ENCODE peak calls at places on chromosomes 6 and 20, in six cellular contexts. W, M, E, X, H and O are unnamed samples.

GRCh38 chr6:130183271-130184222 is 39.2 kb downstream of the SAMD3 start:
- DNase-seq in W (no peak), M (no peak), E (no peak), X (no peak), H (no peak), O (no peak)

GRCh38 chr6:44662461-44663121 is 275.1 kb downstream of the CDC5L start:
- DNase-seq in W (no peak), M (peak; percentile 85), E (peak; percentile 85), X (peak; percentile 85), H (peak; percentile 95), O (no peak)

GRCh38 chr6:127180421-127180820 is 62.0 kb downstream of the RSPO3 start:
- DNase-seq in W (no peak), M (no peak), E (no peak), X (no peak), H (no peak), O (no peak)

GRCh38 chr6:12418946-12419345 is 128.8 kb downstream of the EDN1 start:
- DNase-seq in W (no peak), M (no peak), E (no peak), X (no peak), H (no peak), O (no peak)

GRCh38 chr6:39725632-39725997 is 407 bp upstream of the KIF6 start:
- DNase-seq in W (no peak), M (no peak), E (no peak), X (no peak), H (no peak), O (no peak)

GRCh38 chr6:138250513-138251247 is 32.4 kb upstream of the PBOV1 start:
- DNase-seq in W (peak; percentile 5), M (no peak), E (no peak), X (no peak), H (no peak), O (peak; percentile 96)

GRCh38 chr6:169251822-169252804 is 1.5 kb downstream of the THBS2 start:
- DNase-seq in W (no peak), M (peak; percentile 57), E (no peak), X (no peak), H (peak; percentile 42), O (no peak)

GRCh38 chr6:129753422-129753821 is 43.4 kb upstream of the ARHGAP18 start:
- DNase-seq in W (peak; percentile 70), M (no peak), E (no peak), X (no peak), H (no peak), O (peak; percentile 24)

GRCh38 chr6:13406781-13407180 is 78.4 kb upstream of the TBC1D7 start:
- DNase-seq in W (no peak), M (no peak), E (no peak), X (no peak), H (peak; percentile 36), O (no peak)

GRCh38 chr6:38997128-38997761 is 51.3 kb upstream of the GLP1R start:
- DNase-seq in W (peak; percentile 12), M (peak; percentile 70), E (peak; percentile 23), X (peak; percentile 39), H (peak; percentile 81), O (peak; percentile 11)

GRCh38 chr6:168088161-168089106 is 9.4 kb upstream of the FRMD1 start:
- DNase-seq in W (peak; percentile 74), M (peak; percentile 66), E (no peak), X (peak; percentile 62), H (peak; percentile 91), O (peak; percentile 88)

GRCh38 chr6:167799033-167799933 is 27.4 kb upstream of the AFDN start:
- DNase-seq in W (no peak), M (no peak), E (no peak), X (no peak), H (peak; percentile 34), O (peak; percentile 32)

DNA sequence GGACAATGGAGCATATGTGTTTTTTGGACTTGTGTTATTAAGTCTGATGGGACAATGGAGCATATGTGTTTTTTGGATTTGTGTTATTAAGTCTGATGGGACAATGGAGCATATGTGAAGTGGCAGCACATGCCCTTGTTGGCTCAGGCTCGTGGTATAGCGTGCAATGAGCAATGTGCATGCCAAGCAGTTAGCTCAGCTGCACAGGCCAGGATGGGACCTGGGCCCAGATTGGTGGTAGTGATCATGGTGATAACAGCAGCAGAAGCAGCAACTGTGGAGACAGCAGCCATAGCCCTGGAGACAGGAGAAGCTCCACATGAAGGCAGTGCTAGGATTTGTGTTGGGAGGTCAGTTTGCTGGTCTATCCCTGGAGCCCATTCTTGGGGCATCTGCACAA is 61.1 kb downstream of the IL20RA start:
- DNase-seq in W (no peak), M (no peak), E (no peak), X (no peak), H (no peak), O (no peak)
- H3K18ac ChIP-seq in W (no peak overlapping the region), M (no peak overlapping the region), E (no peak overlapping the region), X (no peak overlapping the region), H (no peak overlapping the region), O (no peak overlapping the region)

GRCh38 chr6:53851561-53851960 is 56.8 kb downstream of the LRRC1 start:
- DNase-seq in W (peak; percentile 33), M (no peak), E (no peak), X (no peak), H (no peak), O (peak; percentile 33)
- H3K9ac ChIP-seq in W (no peak overlapping the region), M (no peak overlapping the region), E (no peak overlapping the region), X (no peak overlapping the region), H (no peak overlapping the region), O (no peak overlapping the region)

DNA sequence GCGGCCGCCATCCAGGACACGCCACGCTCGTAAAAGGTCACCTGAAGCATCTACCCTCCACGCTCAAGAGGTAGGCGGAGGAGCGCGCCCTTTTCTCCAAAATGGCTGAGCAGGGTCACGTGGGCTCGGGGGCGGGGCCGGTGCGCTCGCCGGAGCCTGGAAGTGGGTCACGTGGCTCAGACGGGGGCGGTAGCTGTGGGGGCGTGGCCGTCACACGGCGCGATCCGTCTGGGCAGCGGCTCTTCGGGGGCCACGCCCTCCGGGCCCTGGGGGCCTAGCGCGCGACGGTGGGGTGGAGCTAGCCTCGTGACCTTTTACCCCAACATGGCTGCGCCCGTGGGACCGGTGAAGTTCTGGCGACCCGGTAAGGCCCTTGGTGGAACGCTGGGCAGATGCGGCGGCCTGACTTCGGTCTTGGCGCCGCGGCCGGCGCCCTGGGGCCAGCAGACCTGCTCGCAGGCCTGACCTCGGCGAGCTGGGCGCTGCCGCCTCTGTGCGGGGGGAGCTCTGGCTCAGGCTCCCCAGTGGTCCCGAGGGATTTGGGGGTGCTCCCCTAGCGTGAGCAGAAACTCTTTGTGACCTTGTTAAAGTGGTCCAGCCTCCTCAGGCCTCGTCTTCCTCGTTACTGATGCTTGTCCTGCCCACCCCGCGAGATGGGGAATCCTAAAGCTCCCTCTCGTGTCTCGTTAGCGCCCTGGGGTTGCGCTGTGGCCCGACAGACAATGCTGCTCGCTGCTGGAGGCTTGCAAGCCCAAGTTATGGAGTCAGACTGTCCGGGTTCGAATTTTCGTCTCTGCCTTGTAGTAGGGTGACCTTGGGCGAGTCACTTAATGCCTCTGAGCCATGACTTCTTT is at the start of gene DHX35:
- DNase-seq in W (peak; percentile 94), M (peak; percentile 97), E (peak; percentile 91), X (peak; percentile 96), H (peak; percentile 98), O (peak; percentile 95)
- H3K18ac ChIP-seq in W (peak within 1 kb of the TSS; percentile 18), M (peak within 1 kb of the TSS; percentile 95), E (peak within 1 kb of the TSS; percentile 80), X (peak within 1 kb of the TSS; percentile 96), H (peak within 1 kb of the TSS; percentile 31), O (peak within 1 kb of the TSS; percentile 75)

GRCh38 chr6:133242761-133243590 is 1.8 kb downstream of the EYA4 start:
- DNase-seq in W (peak; percentile 26), M (peak; percentile 52), E (no peak), X (peak; percentile 35), H (peak; percentile 41), O (peak; percentile 33)
- H3K9ac ChIP-seq in W (peak overlapping the region; percentile 97), M (no peak overlapping the region), E (no peak overlapping the region), X (peak overlapping the region; percentile 75), H (no peak overlapping the region), O (peak overlapping the region; percentile 63)

DNA sequence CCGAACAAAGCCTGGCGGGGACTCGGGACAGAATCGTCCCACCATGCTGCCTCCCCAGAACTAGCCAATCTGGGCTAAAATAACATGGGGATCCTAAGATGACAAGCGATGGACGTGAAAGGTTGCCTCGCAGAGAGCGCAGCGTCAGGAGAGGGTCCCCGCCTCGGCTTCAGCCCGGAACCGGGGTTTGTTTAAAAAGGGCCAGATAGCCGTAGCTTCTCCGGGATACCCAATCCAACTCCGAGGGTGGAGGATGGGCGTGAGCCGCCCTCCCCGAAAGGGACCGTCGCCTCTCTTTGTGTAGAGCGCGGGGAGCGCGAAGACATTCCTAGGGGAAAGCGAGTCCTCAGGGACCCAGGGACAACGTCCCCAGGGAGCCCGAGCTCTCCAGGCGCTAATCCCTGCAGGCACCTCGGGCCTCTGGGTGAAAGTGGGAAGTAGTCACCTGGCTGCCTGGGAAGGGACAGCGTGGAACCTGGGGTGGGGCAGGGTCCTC is 640 bp downstream of the CD24 start:
- DNase-seq in W (no peak), M (no peak), E (no peak), X (peak; percentile 63), H (peak; percentile 67), O (peak; percentile 22)
- H3K18ac ChIP-seq in W (no peak overlapping the region), M (peak overlapping the region; percentile 83), E (peak overlapping the region; percentile 99), X (peak overlapping the region; percentile 99), H (peak overlapping the region; percentile 72), O (no peak overlapping the region)